ENCODE peak calls at places on chromosomes 11 and 22, in nine cellular contexts. L is NCI-H2081; U is EH; S is CD4-positive, alpha-beta T cell; I is pons; E is bronchial epithelial cell; F is kidney glomerular epithelial cell; O is amniotic epithelial cell; X is HEK293T. Z is an unnamed sample.

GRCh38 chr11:36385121-36385530 is 89.0 kb downstream of the PRR5L start:
- DNase-seq in I (no peak), U (peak; percentile 58), F (no peak), X (no peak), S (no peak), O (peak; percentile 37), E (peak; percentile 89), L (no peak), Z (peak; percentile 41)

GRCh38 chr11:133525976-133526375 is 6.3 kb downstream of the OPCML start:
- DNase-seq in X (no peak), L (no peak), U (no peak), I (no peak), O (no peak), S (no peak), E (no peak), F (no peak), Z (no peak)

GRCh38 chr11:9643751-9644150 is 20.1 kb upstream of the SWAP70 start:
- DNase-seq in I (no peak), E (no peak), U (no peak), X (no peak), L (no peak), O (no peak), F (no peak), S (no peak), Z (no peak)

GRCh38 chr11:44066732-44067131 is 662 bp downstream of the ACCS start:
- DNase-seq in X (peak; percentile 28), F (no peak), L (peak; percentile 30), O (peak; percentile 59), S (no peak), E (peak; percentile 86), U (peak; percentile 76), I (peak; percentile 25), Z (peak; percentile 40)

GRCh38 chr22:45562102-45562501 is 59.4 kb downstream of the FBLN1 start:
- DNase-seq in X (no peak), U (no peak), O (no peak), I (no peak), F (no peak), S (no peak), L (no peak), E (no peak), Z (no peak)

GRCh38 chr11:2134022-2135010 is 4.9 kb downstream of the IGF2 start:
- DNase-seq in L (no peak), U (no peak), I (no peak), S (no peak), O (no peak), E (no peak), X (no peak), F (no peak), Z (no peak)

GRCh38 chr22:50017701-50018224 is 5.2 kb upstream of the IL17REL start:
- DNase-seq in O (no peak), U (no peak), F (no peak), S (no peak), I (no peak), L (no peak), E (no peak), X (no peak), Z (no peak)

GRCh38 chr11:122861631-122862030 is 20.9 kb upstream of the JHY start:
- DNase-seq in E (peak; percentile 87), F (no peak), S (no peak), X (no peak), I (no peak), O (no peak), L (no peak), U (no peak), Z (peak; percentile 63)

GRCh38 chr11:17154409-17155159 is 53.2 kb downstream of the PIK3C2A start:
- DNase-seq in L (no peak), E (no peak), U (no peak), X (no peak), F (no peak), I (no peak), O (no peak), S (no peak), Z (no peak)

GRCh38 chr11:108242422-108242821 is 19.6 kb downstream of the ATM start:
- DNase-seq in E (no peak), F (no peak), L (no peak), S (no peak), O (no peak), I (no peak), X (no peak), U (no peak), Z (no peak)

Z was measured in epithelial cell of prostate.